ENCODE peak calls at places on chromosomes 16 and 17, in four cellular contexts. H, S, K and O are unnamed samples.

GRCh38 chr17:45096141-45096540 is 35.0 kb downstream of the NMT1 start:
- DNase-seq in H (no peak), S (no peak), K (peak), O (no peak)

GRCh38 chr16:15575293-15576049 is 67.5 kb downstream of the MARF1 start:
- DNase-seq in S (no peak), K (peak), H (no peak), O (no peak)

GRCh38 chr16:59683709-59684108 is 949.6 kb upstream of the GOT2 start:
- DNase-seq in K (no peak), S (no peak), H (no peak), O (no peak)

GRCh38 chr17:45574376-45574775 is 83.9 kb upstream of the PLEKHM1 start:
- DNase-seq in S (no peak), H (no peak), K (no peak), O (no peak)

GRCh38 chr17:72719582-72720493 is 372.6 kb downstream of the SLC39A11 start:
- DNase-seq in H (no peak), S (peak), K (no peak), O (no peak)

GRCh38 chr16:86087011-86087453 is 188.1 kb downstream of the IRF8 start:
- DNase-seq in H (no peak), S (no peak), K (no peak), O (no peak)

GRCh38 chr16:89300311-89300975 is 82.9 kb downstream of the ZNF778 start:
- DNase-seq in H (no peak), S (no peak), K (no peak), O (no peak)

GRCh38 chr17:13600475-13601316 is 1.0 kb downstream of the HS3ST3A1 start:
- DNase-seq in S (peak), H (no peak), K (no peak), O (peak)

GRCh38 chr17:38418693-38419507 is 9.4 kb upstream of the ARHGAP23 start:
- DNase-seq in H (no peak), S (no peak), K (peak), O (no peak)

GRCh38 chr16:50152386-50152806 is 710 bp upstream of the TENT4B start:
- DNase-seq in H (peak), K (no peak), S (no peak), O (peak)

GRCh38 chr17:10118788-10119130 is 79.6 kb downstream of the GAS7 start:
- DNase-seq in S (no peak), K (no peak), H (no peak), O (no peak)

GRCh38 chr17:75832164-75832651 is 12.0 kb downstream of the UNC13D start:
- DNase-seq in H (peak), S (no peak), K (no peak), O (no peak)

GRCh38 chr16:177981-178676 is 1.6 kb downstream of the HBA1 start:
- DNase-seq in K (no peak), S (no peak), H (no peak), O (no peak)

GRCh38 chr17:72349508-72350472 is 229.0 kb downstream of the SOX9 start:
- DNase-seq in K (no peak), S (no peak), H (no peak), O (no peak)

GRCh38 chr16:7351572-7351971 is 18.9 kb downstream of the RBFOX1 start:
- DNase-seq in H (no peak), K (no peak), S (no peak), O (no peak)

GRCh38 chr16:10039220-10040096 is 142.8 kb downstream of the GRIN2A start:
- DNase-seq in H (no peak), K (no peak), S (peak), O (peak)

GRCh38 chr17:68356520-68356919 is 65.2 kb downstream of the ARSG start:
- DNase-seq in K (no peak), H (no peak), S (no peak), O (peak)

GRCh38 chr17:57377094-57377493 is 120.8 kb downstream of the MSI2 start:
- DNase-seq in K (no peak), S (no peak), H (no peak), O (no peak)

GRCh38 chr17:71966459-71967313 is 154.1 kb upstream of the SOX9 start:
- DNase-seq in S (no peak), H (no peak), K (no peak), O (no peak)

GRCh38 chr17:2542456-2542855 is 30.8 kb upstream of the METTL16 start:
- DNase-seq in K (peak), H (no peak), S (no peak), O (peak)

GRCh38 chr17:2545393-2545792 is 33.7 kb upstream of the METTL16 start:
- DNase-seq in S (no peak), K (no peak), H (no peak), O (no peak)

GRCh38 chr17:2547176-2547575 is 35.5 kb upstream of the METTL16 start:
- DNase-seq in S (no peak), H (no peak), K (no peak), O (no peak)

DNA sequence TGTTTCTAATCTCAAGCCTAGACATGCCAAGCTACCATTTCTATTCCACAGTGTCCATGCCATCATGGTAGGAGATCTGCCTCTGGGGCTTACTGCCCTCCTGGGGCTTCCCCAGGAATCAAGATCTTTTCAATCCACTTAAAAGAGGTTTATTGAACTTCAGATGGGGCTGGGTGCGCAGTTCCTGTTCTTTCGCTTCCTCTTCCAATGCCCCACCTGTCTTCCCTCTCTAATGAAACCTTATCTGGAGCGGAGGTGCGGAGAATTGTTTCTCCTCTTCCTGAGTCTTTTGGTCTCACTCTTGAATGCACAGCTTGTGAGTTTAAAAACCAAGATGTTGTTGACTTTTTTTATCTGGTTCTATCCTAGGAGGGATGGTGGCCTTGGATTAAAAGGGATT is 30.4 kb upstream of the METTL16 start:
- DNase-seq in H (no peak), S (no peak), K (no peak), O (peak)
- TF ChIP-seq CTCF in H (no peak), S (no peak), K (no peak), O (no peak)

GRCh38 chr17:41324180-41325075 is 8.9 kb upstream of the KRTAP17-1 start:
- DNase-seq in K (no peak), S (no peak), H (no peak), O (no peak)
- TF ChIP-seq CTCF in K (peak), S (no peak), H (no peak), O (no peak)

GRCh38 chr17:18037482-18037881 is 1.5 kb downstream of the ATPAF2 start:
- DNase-seq in K (peak), S (no peak), H (no peak), O (no peak)

GRCh38 chr17:18028684-18029540 is 10.1 kb downstream of the ATPAF2 start:
- DNase-seq in K (no peak), S (no peak), H (no peak), O (no peak)

GRCh38 chr17:18035704-18036103 is 3.3 kb downstream of the ATPAF2 start:
- DNase-seq in S (no peak), K (no peak), H (no peak), O (no peak)

GRCh38 chr17:18031955-18032354 is 7.0 kb downstream of the ATPAF2 start:
- DNase-seq in K (no peak), S (no peak), H (no peak), O (no peak)

DNA sequence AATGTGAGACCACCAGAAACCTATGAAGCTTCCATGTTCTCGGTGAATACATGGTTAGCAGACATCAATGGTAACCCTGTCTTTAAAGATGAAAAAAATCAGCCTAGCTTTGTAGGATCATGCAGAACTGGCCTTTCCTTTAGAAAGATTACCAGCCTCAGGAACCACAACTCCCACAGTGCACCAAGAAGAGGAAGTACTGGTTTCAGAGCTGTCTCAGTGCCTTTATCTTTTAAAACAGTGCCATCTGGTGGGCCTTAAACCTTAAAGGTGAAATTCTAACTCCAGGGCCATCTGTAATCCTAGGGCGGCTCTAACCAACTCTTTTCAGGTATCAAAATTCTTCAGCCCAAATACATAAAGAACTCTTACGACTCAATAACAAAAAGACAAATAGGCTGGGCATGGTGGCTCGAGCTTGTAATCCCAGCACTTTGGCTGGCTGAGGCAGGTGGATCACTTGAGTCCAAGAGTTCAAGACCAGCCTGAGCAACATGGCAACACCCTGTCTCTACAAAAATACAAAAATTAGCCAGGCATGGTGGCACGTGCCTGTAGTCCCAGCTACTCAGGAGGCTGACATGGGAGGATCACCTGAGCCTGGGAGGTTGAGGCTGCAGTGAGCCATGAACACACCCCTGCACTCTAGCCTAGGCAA is 5.4 kb downstream of the ATPAF2 start:
- DNase-seq in K (peak), H (peak), S (peak), O (peak)
- TF ChIP-seq CTCF in K (peak), H (peak), S (peak), O (peak)

DNA sequence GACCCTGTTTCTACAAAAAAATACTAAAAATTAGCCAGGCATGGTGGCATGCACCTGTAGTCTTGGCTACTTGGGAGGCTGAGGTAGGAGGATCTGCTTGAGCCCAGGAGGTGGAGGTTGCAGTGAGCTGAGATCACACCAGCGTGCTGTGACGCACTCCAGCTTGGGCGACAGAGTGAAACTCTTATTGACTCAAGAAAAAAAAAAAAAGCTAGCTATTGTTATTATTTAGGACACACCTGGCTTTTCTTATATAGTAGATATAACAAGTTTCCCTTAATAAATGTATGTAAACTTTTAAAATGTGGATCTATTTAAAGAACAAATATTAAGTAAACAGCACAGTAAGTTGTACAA is 1.8 kb downstream of the RABEP2 start:
- DNase-seq in K (peak), H (no peak), S (no peak), O (no peak)
- TF ChIP-seq CTCF in K (no peak), H (no peak), S (no peak), O (no peak)

DNA sequence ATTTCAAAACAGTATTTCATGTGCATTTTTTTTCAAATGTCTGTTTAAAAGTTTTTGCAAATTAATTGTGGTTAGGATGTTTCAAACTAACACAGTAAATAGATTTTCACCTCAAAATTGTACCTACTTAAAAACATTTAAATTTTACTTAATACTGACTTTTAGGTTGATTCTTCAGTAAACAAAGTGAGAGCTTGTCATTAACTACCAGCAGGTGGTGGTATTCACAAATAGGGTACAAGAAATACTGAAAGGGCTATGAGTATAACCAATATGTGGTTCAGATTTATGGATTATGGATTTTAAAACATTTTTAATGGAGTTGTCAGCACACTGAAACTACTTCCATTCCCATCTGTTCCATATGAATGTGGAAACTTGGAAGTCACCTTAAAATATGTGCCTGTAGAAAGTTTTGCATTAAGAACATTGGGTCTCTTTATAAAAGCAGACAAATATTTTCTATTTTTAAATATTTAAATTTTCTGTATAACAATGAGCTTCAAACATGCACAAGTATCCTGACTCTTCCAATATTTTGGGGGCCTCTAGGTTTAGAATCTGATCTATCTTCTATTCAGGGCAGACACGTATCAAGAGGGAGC is 155.5 kb downstream of the SNX11 start:
- DNase-seq in S (no peak), K (peak), H (no peak), O (peak)
- TF ChIP-seq CTCF in S (peak), K (peak), H (no peak), O (peak)

GRCh38 chr16:24696699-24697098 is 32.8 kb upstream of the TNRC6A start:
- DNase-seq in H (no peak), K (no peak), S (no peak), O (no peak)

GRCh38 chr16:24701521-24701951 is 27.9 kb upstream of the TNRC6A start:
- DNase-seq in K (no peak), H (peak), S (no peak), O (no peak)

GRCh38 chr16:24698314-24698713 is 31.1 kb upstream of the TNRC6A start:
- DNase-seq in K (no peak), S (no peak), H (no peak), O (no peak)

GRCh38 chr16:24699151-24699723 is 30.2 kb upstream of the TNRC6A start:
- DNase-seq in K (no peak), S (no peak), H (no peak), O (no peak)

GRCh38 chr16:24700549-24701392 is 28.7 kb upstream of the TNRC6A start:
- DNase-seq in H (peak), K (no peak), S (no peak), O (no peak)
- TF ChIP-seq CTCF in H (peak), K (no peak), S (no peak), O (no peak)

DNA sequence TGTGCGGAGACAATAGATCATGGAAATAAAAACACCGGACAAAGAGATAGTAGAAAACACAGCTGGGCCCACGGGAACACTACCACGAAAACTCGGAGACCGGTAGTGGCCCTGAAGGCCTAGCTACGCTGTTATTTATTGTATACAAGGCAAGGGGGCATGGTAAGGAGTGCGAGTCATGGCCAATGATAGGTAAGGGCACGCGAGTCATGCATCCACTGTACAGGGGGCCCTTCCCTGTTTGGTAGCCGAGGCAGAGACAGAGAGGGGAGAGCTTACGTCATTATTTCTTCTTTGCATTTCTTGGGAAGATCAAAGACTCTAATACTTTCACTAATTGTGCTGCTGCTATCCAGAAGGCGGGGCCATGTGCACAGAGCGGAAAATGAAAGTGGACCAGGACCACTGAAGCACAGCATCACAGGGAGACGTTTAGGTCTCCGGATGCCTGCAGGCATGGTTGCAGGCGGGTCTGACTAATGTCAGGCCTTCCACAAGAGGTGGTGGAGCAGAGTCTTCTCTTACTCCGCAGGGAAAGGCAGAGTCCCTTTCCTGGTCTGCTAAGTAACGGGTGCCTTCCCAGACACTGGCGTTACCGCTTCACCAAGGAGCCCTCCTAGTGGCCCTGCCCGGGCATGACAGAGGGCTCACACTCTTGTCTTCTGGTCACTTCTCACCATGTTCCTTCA is 74.4 kb upstream of the ARL4D start:
- DNase-seq in K (peak), S (no peak), H (no peak), O (no peak)
- TF ChIP-seq CTCF in K (peak), S (no peak), H (no peak), O (no peak)

DNA sequence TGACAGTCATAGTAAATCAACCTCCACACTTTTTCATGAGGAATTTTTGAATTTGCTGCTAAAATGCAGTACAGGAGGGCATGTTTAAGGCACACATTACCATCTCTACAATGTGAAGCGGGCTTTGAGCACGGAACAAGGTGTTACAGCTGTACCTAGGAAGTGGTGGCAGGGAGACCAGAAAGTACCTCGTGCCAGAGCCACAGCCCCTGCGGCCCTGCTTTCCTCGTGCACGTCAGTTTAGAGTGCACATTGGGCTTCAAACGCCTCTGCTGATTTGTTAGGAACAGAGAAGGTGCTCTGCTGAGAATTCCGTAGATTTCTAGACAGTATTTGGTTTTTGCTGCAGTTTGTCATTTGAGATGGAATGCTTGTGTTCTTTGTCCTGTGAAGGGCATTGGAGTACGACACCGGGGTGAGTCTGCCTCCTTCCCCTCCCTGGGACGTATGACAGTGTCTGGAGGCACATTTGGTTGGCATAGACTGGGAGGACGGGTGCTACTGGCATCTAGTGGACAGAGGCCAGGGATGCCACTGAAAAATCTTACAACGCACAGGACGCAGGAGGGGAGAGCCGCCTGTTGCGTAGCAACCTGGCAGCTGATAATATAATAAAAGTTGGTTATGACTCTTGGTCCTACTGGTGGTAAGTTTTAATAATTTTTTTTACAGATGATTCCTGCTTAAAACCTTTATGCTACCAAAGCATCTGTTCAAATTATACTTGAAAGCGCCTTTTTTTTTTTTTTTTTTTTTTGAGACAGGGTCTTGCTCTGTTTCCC is 9.1 kb downstream of the FOXK2 start:
- DNase-seq in S (no peak), K (peak), H (no peak), O (no peak)
- TF ChIP-seq CTCF in S (peak), K (peak), H (peak), O (peak)